ENCODE peak calls at places on chromosomes 12 and 14, in four cellular contexts. U, T, F and E are unnamed samples.

GRCh38 chr12:93011100-93011499 is 82.0 kb upstream of the EEA1 start:
- DNase-seq in U (no peak), T (no peak), F (no peak), E (no peak)

GRCh38 chr12:132354211-132354981 is 25.0 kb upstream of the GALNT9 start:
- DNase-seq in U (no peak), T (peak), F (no peak), E (no peak)

GRCh38 chr12:121115530-121115929 is 17.1 kb upstream of the P2RX7 start:
- DNase-seq in U (no peak), T (no peak), F (no peak), E (no peak)

GRCh38 chr12:24049101-24049500 is 99.6 kb upstream of the SOX5 start:
- DNase-seq in U (no peak), T (no peak), F (no peak), E (no peak)

GRCh38 chr14:60247994-60248696 is 876 bp upstream of the PPM1A start:
- DNase-seq in U (peak), T (peak), F (peak), E (peak)

GRCh38 chr14:48814562-48814961 is 771.6 kb downstream of the RPS29 start:
- DNase-seq in U (no peak), T (no peak), F (no peak), E (no peak)

GRCh38 chr12:30286345-30286926 is 409.2 kb downstream of the IPO8 start:
- DNase-seq in U (no peak), T (no peak), F (peak), E (no peak)

GRCh38 chr14:90726656-90727055 is 89.6 kb downstream of the TTC7B start:
- DNase-seq in U (no peak), T (peak), F (peak), E (peak)

GRCh38 chr12:122681814-122682213 is 21.3 kb downstream of the HCAR2 start:
- DNase-seq in U (no peak), T (no peak), F (no peak), E (no peak)

GRCh38 chr12:204261-204678 is 9.7 kb downstream of the SLC6A12 start:
- DNase-seq in U (no peak), T (no peak), F (peak), E (no peak)

GRCh38 chr14:20662968-20663731 is 21.2 kb upstream of the RNASE4 start:
- DNase-seq in U (peak), T (peak), F (peak), E (peak)

GRCh38 chr12:115898670-115899069 is 378.8 kb downstream of the MED13L start:
- DNase-seq in U (no peak), T (no peak), F (no peak), E (no peak)

GRCh38 chr12:132366341-132366861 is 37.0 kb upstream of the GALNT9 start:
- DNase-seq in U (no peak), T (no peak), F (peak), E (no peak)

GRCh38 chr12:62933220-62933870 is 1.6 kb downstream of the PPM1H start:
- DNase-seq in U (no peak), T (no peak), F (peak), E (peak)

GRCh38 chr14:47179906-47180305 is 495.5 kb downstream of the MDGA2 start:
- DNase-seq in U (no peak), T (no peak), F (no peak), E (no peak)

GRCh38 chr14:104536942-104537612 is 42.5 kb upstream of the C14orf180 start:
- DNase-seq in U (no peak), T (no peak), F (peak), E (no peak)

GRCh38 chr12:25063873-25064598 is 115.1 kb upstream of the BCAT1 start:
- DNase-seq in U (no peak), T (no peak), F (no peak), E (peak)

GRCh38 chr14:31543969-31544799 is 17.0 kb upstream of the NUBPL start:
- DNase-seq in U (no peak), T (no peak), F (no peak), E (no peak)

GRCh38 chr12:19869413-19869812 is 430.1 kb downstream of the AEBP2 start:
- DNase-seq in U (no peak), T (no peak), F (no peak), E (no peak)

GRCh38 chr12:53775478-53776145 is 23.8 kb upstream of the CISTR start:
- DNase-seq in U (no peak), T (peak), F (no peak), E (no peak)

GRCh38 chr12:11568155-11568761 is 81.2 kb upstream of the ETV6 start:
- DNase-seq in U (no peak), T (no peak), F (no peak), E (no peak)